ENCODE peak calls at places on chromosome 3, in six cellular contexts. G, Q, W, A, P and J are unnamed samples.
A peak's percentile ranks its signal among the peaks of the same experiment; 100 is the strongest.

GRCh38 chr3:99551520-99551919 is 86.9 kb upstream of the COL8A1 start:
- DNase-seq in G (peak; percentile 22), Q (no peak), W (no peak), A (peak; percentile 38), P (no peak), J (no peak)

GRCh38 chr3:120801484-120801883 is 58.9 kb downstream of the GTF2E1 start:
- DNase-seq in G (no peak), Q (no peak), W (no peak), A (no peak), P (no peak), J (no peak)

GRCh38 chr3:138494607-138494929 is 60.2 kb downstream of the ESYT3 start:
- DNase-seq in G (no peak), Q (no peak), W (no peak), A (no peak), P (no peak), J (no peak)

GRCh38 chr3:140216249-140216648 is 281.3 kb downstream of the CLSTN2 start:
- DNase-seq in G (peak; percentile 10), Q (no peak), W (no peak), A (peak; percentile 22), P (no peak), J (no peak)

GRCh38 chr3:50612973-50613851 is 1.6 kb upstream of the CISH start:
- DNase-seq in G (no peak), Q (no peak), W (no peak), A (no peak), P (no peak), J (no peak)

GRCh38 chr3:12983326-12983725 is 89.9 kb downstream of the IQSEC1 start:
- DNase-seq in G (no peak), Q (no peak), W (no peak), A (no peak), P (no peak), J (no peak)

GRCh38 chr3:61315874-61316273 is 64.6 kb upstream of the FHIT start:
- DNase-seq in G (peak; percentile 17), Q (no peak), W (no peak), A (no peak), P (no peak), J (no peak)

GRCh38 chr3:64645236-64645635 is 42.6 kb downstream of the ADAMTS9 start:
- DNase-seq in G (no peak), Q (no peak), W (no peak), A (no peak), P (no peak), J (no peak)

GRCh38 chr3:85159376-85159775 is 200.6 kb downstream of the CADM2 start:
- DNase-seq in G (no peak), Q (no peak), W (no peak), A (no peak), P (no peak), J (no peak)

GRCh38 chr3:15768421-15769255 is 29.1 kb downstream of the ANKRD28 start:
- DNase-seq in G (peak; percentile 9), Q (no peak), W (peak; percentile 95), A (peak; percentile 51), P (no peak), J (peak; percentile 22)

GRCh38 chr3:60304103-60304502 is 947.1 kb downstream of the FHIT start:
- DNase-seq in G (no peak), Q (no peak), W (no peak), A (no peak), P (no peak), J (no peak)